ENCODE peak calls at places on chromosomes 16 and 17, in four cellular contexts. One of them, this sample, is unnamed.

GRCh38 chr16:56944954-56945839 is 13.3 kb downstream of the HERPUD1 start:
- DNase-seq in PC-9: peak
- DNase-seq in amygdala: no peak
- DNase-seq in GM12865: peak
- DNase-seq in this sample: no peak

GRCh38 chr17:32596666-32597065 is 109.9 kb downstream of the CDK5R1 start:
- DNase-seq in PC-9: no peak
- DNase-seq in amygdala: peak
- DNase-seq in GM12865: peak
- DNase-seq in this sample: no peak

GRCh38 chr16:1550696-1551095 is 17.2 kb downstream of the TMEM204 start:
- DNase-seq in PC-9: no peak
- DNase-seq in amygdala: no peak
- DNase-seq in GM12865: no peak
- DNase-seq in this sample: no peak

GRCh38 chr17:32266389-32267269 is 997 bp downstream of the RHBDL3 start:
- DNase-seq in PC-9: no peak
- DNase-seq in amygdala: no peak
- DNase-seq in GM12865: no peak
- DNase-seq in this sample: no peak

GRCh38 chr16:70553645-70554044 is 30.0 kb downstream of the SF3B3 start:
- DNase-seq in PC-9: peak
- DNase-seq in amygdala: no peak
- DNase-seq in GM12865: no peak
- DNase-seq in this sample: no peak

GRCh38 chr16:17396762-17397498 is 73.8 kb downstream of the XYLT1 start:
- DNase-seq in PC-9: no peak
- DNase-seq in amygdala: no peak
- DNase-seq in GM12865: no peak
- DNase-seq in this sample: no peak

GRCh38 chr16:72464052-72464451 is 292.1 kb upstream of the PMFBP1 start:
- DNase-seq in PC-9: no peak
- DNase-seq in amygdala: no peak
- DNase-seq in GM12865: no peak
- DNase-seq in this sample: no peak

GRCh38 chr16:24491721-24492120 is 47.6 kb upstream of the RBBP6 start:
- DNase-seq in PC-9: no peak
- DNase-seq in amygdala: no peak
- DNase-seq in GM12865: no peak
- DNase-seq in this sample: no peak

GRCh38 chr16:89489731-89490385 is 503 bp downstream of the ANKRD11 start:
- DNase-seq in PC-9: no peak
- DNase-seq in amygdala: no peak
- DNase-seq in GM12865: no peak
- DNase-seq in this sample: no peak

GRCh38 chr17:14019186-14019956 is 49.9 kb upstream of the COX10 start:
- DNase-seq in PC-9: no peak
- DNase-seq in amygdala: no peak
- DNase-seq in GM12865: no peak
- DNase-seq in this sample: no peak

GRCh38 chr16:3762080-3762750 is 44.9 kb upstream of the TRAP1 start:
- DNase-seq in PC-9: no peak
- DNase-seq in amygdala: no peak
- DNase-seq in GM12865: no peak
- DNase-seq in this sample: no peak

GRCh38 chr16:67444259-67445125 is 13.6 kb downstream of the HSD11B2 start:
- DNase-seq in PC-9: no peak
- DNase-seq in amygdala: no peak
- DNase-seq in GM12865: no peak
- DNase-seq in this sample: no peak

This sample was measured in keratinocyte.